ENCODE peak calls at places on chromosomes 3 and 15, in ten cellular contexts. C is activated gamma-delta T cell treated with anti-CD3 and anti-CD28 coated beads, Interleukin-2, amount 50 U/mL, for 16 hours; P is activated naive CD8-positive, alpha-beta T cell treated with anti-CD3 and anti-CD28 coated beads, Interleukin-2, amount 50 U/mL, for 16 hours; D is cardiac septum; O is CD8-positive, alpha-beta memory T cell; L is PC-3; S is HTR-8/SVneo; Q is activated CD4-positive, alpha-beta T cell treated with anti-CD3 and anti-CD28 coated beads, Interleukin-2, amount 50 U/mL, for 1 hour; G is foreskin fibroblast; T is lower leg skin. Z is an unnamed sample.

GRCh38 chr3:15267502-15267901 is 61.5 kb downstream of the CAPN7 start:
- DNase-seq in G (no peak), L (no peak), T (peak; percentile 13), P (no peak), Q (no peak), O (no peak), C (no peak), D (no peak), S (no peak), Z (no peak)

GRCh38 chr3:113223831-113224240 is 12.5 kb downstream of the BOC start:
- DNase-seq in T (no peak), L (no peak), Q (no peak), P (no peak), D (no peak), G (peak; percentile 39), S (no peak), O (no peak), C (no peak), Z (no peak)

GRCh38 chr3:128549283-128550112 is 56.5 kb upstream of the GATA2 start:
- DNase-seq in L (peak; percentile 3), D (peak; percentile 87), G (peak; percentile 61), O (no peak), S (peak; percentile 87), Q (no peak), T (no peak), P (no peak), C (no peak), Z (peak; percentile 31)

GRCh38 chr15:62612771-62613170 is 429.8 kb upstream of the TPM1 start:
- DNase-seq in P (no peak), C (no peak), T (no peak), D (no peak), S (no peak), Q (no peak), O (no peak), G (no peak), L (no peak), Z (no peak)

GRCh38 chr3:108407858-108408257 is 102.5 kb downstream of the MYH15 start:
- DNase-seq in D (no peak), L (no peak), Q (no peak), S (no peak), G (no peak), P (no peak), T (no peak), O (no peak), C (no peak), Z (no peak)

GRCh38 chr3:45759851-45760250 is 36.5 kb downstream of the SLC6A20 start:
- DNase-seq in C (no peak), L (no peak), Q (no peak), S (no peak), O (no peak), P (no peak), T (no peak), D (no peak), G (no peak), Z (no peak)

GRCh38 chr3:30492581-30493192 is 113.7 kb upstream of the TGFBR2 start:
- DNase-seq in Q (no peak), T (no peak), L (peak; percentile 21), C (no peak), S (no peak), P (no peak), G (peak; percentile 61), D (no peak), O (no peak), Z (no peak)

GRCh38 chr15:78162038-78162437 is 12.9 kb downstream of the IDH3A start:
- DNase-seq in L (no peak), D (no peak), G (no peak), C (no peak), T (no peak), P (peak; percentile 16), S (no peak), O (peak; percentile 21), Q (peak; percentile 40), Z (no peak)

Z was measured in GM04503.